ENCODE peak calls at places on chromosomes 12 and 14, in eight cellular contexts. I is pancreas, A is breast epithelium, D is heart right ventricle, M is aorta, X is astrocyte, Y is colonic mucosa, U is RWPE2. L is an unnamed sample.

GRCh38 chr14:20460458-20461229 is 590 bp downstream of the PIP4P1 start:
- DNase-seq in M (no peak), X (no peak), Y (peak; percentile 79), I (peak; percentile 36), D (no peak), U (no peak), A (no peak), L (peak; percentile 32)

GRCh38 chr12:119406322-119406721 is 71.8 kb downstream of the CCDC60 start:
- DNase-seq in X (no peak), D (no peak), Y (no peak), A (no peak), U (no peak), M (no peak), I (no peak), L (no peak)

GRCh38 chr14:98210045-98210678 is 1061.8 kb downstream of the BCL11B start:
- DNase-seq in D (no peak), M (no peak), Y (no peak), A (no peak), I (no peak), U (no peak), X (no peak), L (no peak)

GRCh38 chr12:45088608-45089007 is 37.7 kb upstream of the DBX2 start:
- DNase-seq in Y (no peak), A (no peak), M (no peak), U (no peak), D (no peak), I (no peak), X (no peak), L (no peak)

GRCh38 chr12:43696154-43696553 is 62.4 kb downstream of the PUS7L start:
- DNase-seq in D (no peak), U (no peak), A (no peak), Y (no peak), X (no peak), M (no peak), I (no peak), L (no peak)

GRCh38 chr12:98532687-98533304 is 17.4 kb downstream of the TMPO start:
- DNase-seq in M (no peak), Y (no peak), X (no peak), U (no peak), D (no peak), I (no peak), A (no peak), L (peak; percentile 63)

GRCh38 chr14:100065942-100066574 is 836 bp downstream of the EVL start:
- DNase-seq in A (no peak), X (no peak), I (no peak), Y (peak; percentile 43), M (no peak), D (no peak), U (no peak), L (no peak)

GRCh38 chr14:73422515-73422914 is 35.8 kb downstream of the NUMB start:
- DNase-seq in Y (peak; percentile 25), I (no peak), A (no peak), M (no peak), D (no peak), X (no peak), U (no peak), L (no peak)

GRCh38 chr12:109836916-109837315 is 3.7 kb upstream of the TRPV4 start:
- DNase-seq in X (peak; percentile 29), U (no peak), D (no peak), I (no peak), A (no peak), Y (no peak), M (no peak), L (no peak)

GRCh38 chr12:96335270-96335669 is 65.0 kb downstream of the CDK17 start:
- DNase-seq in A (no peak), U (no peak), Y (no peak), I (no peak), X (no peak), D (no peak), M (no peak), L (no peak)

GRCh38 chr12:50948798-50949197 is 3.5 kb upstream of the HIGD1C start:
- DNase-seq in M (no peak), D (no peak), A (no peak), X (no peak), I (no peak), Y (no peak), U (no peak), L (no peak)

GRCh38 chr14:60090864-60091519 is 731 bp upstream of the PCNX4 start:
- DNase-seq in U (no peak), Y (peak; percentile 62), M (peak; percentile 52), D (peak; percentile 49), A (no peak), X (peak; percentile 71), I (peak; percentile 33), L (peak; percentile 49)

GRCh38 chr14:71362282-71362681 is 455.0 kb downstream of the PCNX1 start:
- DNase-seq in M (no peak), D (no peak), Y (no peak), A (no peak), X (no peak), U (no peak), I (no peak), L (no peak)

GRCh38 chr12:57451233-57451778 is 3.8 kb upstream of the INHBE start:
- DNase-seq in Y (no peak), I (no peak), M (no peak), U (no peak), X (no peak), D (no peak), A (no peak), L (no peak)

GRCh38 chr12:132851465-132851864 is 22.8 kb upstream of the GOLGA3 start:
- DNase-seq in X (no peak), D (no peak), M (no peak), I (no peak), A (no peak), U (no peak), Y (no peak), L (no peak)

GRCh38 chr12:132848521-132848920 is 19.9 kb upstream of the GOLGA3 start:
- DNase-seq in M (no peak), I (no peak), Y (no peak), U (no peak), A (no peak), D (no peak), X (no peak), L (no peak)

GRCh38 chr12:132853285-132854092 is 24.8 kb upstream of the GOLGA3 start:
- DNase-seq in D (no peak), U (no peak), I (no peak), X (no peak), Y (no peak), A (no peak), M (no peak), L (no peak)

GRCh38 chr12:132850291-132850690 is 21.6 kb upstream of the GOLGA3 start:
- DNase-seq in D (no peak), I (no peak), X (no peak), M (no peak), Y (no peak), A (no peak), U (no peak), L (no peak)

GRCh38 chr12:132852496-132852895 is 23.8 kb upstream of the GOLGA3 start:
- DNase-seq in A (no peak), I (no peak), U (no peak), D (no peak), Y (no peak), X (no peak), M (no peak), L (no peak)
- H3K36me3 ChIP-seq in A (peaks cover 4% of the 10 kb centered on the region), I (peaks cover 25% of the 10 kb centered on the region), U (peaks cover 47% of the 10 kb centered on the region), D (peaks cover 65% of the 10 kb centered on the region), Y (peaks cover 32% of the 10 kb centered on the region), X (peaks cover 25% of the 10 kb centered on the region), M (peaks cover 11% of the 10 kb centered on the region), L (no peaks in the 10 kb centered on the region)

GRCh38 chr14:50403433-50403832 is 6.8 kb upstream of the CDKL1 start:
- DNase-seq in A (no peak), M (no peak), X (no peak), U (no peak), Y (no peak), D (no peak), I (no peak), L (no peak)

GRCh38 chr14:50399251-50400032 is 2.8 kb upstream of the CDKL1 start:
- DNase-seq in X (peak; percentile 11), Y (peak; percentile 80), M (peak; percentile 53), D (no peak), I (no peak), A (no peak), U (no peak), L (no peak)

GRCh38 chr14:50402965-50403364 is 6.3 kb upstream of the CDKL1 start:
- DNase-seq in A (no peak), I (no peak), M (no peak), X (no peak), Y (no peak), U (no peak), D (no peak), L (no peak)

GRCh38 chr14:50397461-50398196 is 948 bp upstream of the CDKL1 start:
- DNase-seq in M (no peak), I (peak; percentile 29), Y (peak; percentile 54), A (no peak), U (no peak), X (no peak), D (no peak), L (peak; percentile 24)

DNA sequence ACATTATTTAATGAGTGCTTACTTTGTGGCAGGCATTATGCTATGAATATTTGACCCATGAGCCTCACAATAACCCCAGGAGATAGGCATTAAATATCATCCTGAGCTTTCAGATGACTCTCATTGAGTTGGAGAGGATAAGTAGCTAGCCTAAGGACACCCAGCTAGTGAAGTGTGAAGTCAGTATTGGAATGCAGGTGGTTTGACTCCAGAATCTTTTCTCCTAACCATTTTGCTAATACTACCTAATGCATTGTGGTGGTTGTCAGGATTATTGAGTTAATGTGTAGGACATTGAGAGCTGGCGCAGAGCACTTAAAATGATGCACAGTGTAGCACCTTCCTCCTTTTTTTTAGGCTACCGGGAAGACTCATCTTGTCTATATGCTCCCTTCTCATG is 3.8 kb upstream of the CDKL1 start:
- DNase-seq in Y (no peak), M (no peak), A (no peak), X (no peak), U (no peak), I (no peak), D (no peak), L (no peak)
- H3K36me3 ChIP-seq in Y (no peaks in the 10 kb centered on the region), M (no peaks in the 10 kb centered on the region), A (no peaks in the 10 kb centered on the region), X (no peaks in the 10 kb centered on the region), U (no peaks in the 10 kb centered on the region), I (no peaks in the 10 kb centered on the region), D (no peaks in the 10 kb centered on the region), L (no peaks in the 10 kb centered on the region)

DNA sequence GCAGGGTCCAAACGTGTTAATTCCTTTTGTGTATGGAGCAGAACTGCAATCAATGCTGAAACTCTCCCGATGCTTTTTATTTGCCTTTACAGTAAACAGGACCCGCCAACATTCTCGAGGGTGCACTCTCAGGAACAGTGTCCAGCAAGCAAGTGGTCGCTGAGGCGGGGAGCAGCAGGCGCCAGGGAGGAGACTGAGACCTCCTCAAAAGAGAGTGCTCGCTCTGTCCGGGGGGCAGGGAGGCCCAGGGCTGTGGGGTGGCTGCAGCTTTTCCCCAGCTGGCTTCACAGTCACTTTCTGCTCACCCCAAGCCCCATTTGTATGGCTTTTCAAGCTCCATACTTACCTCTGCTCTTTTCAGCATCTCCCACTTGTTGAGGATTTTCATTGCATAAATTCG is 49.2 kb downstream of the CDC42BPB start:
- DNase-seq in U (no peak), I (no peak), Y (no peak), D (no peak), X (no peak), A (peak; percentile 37), M (no peak), L (no peak)
- H3K36me3 ChIP-seq in U (peaks cover 70% of the 10 kb centered on the region), I (peaks cover 2% of the 10 kb centered on the region), Y (no peaks in the 10 kb centered on the region), D (no peaks in the 10 kb centered on the region), X (peaks cover 7% of the 10 kb centered on the region), A (no peaks in the 10 kb centered on the region), M (peaks cover 6% of the 10 kb centered on the region), L (peaks cover 19% of the 10 kb centered on the region)

GRCh38 chr12:55974308-55974724 is 438 bp downstream of the RAB5B start:
- DNase-seq in Y (peak; percentile 62), U (no peak), D (no peak), I (peak; percentile 66), A (peak; percentile 61), M (peak; percentile 75), X (peak; percentile 44), L (peak; percentile 29)
- H3K36me3 ChIP-seq in Y (no peaks in the 10 kb centered on the region), U (peaks cover 42% of the 10 kb centered on the region), D (no peaks in the 10 kb centered on the region), I (no peaks in the 10 kb centered on the region), A (no peaks in the 10 kb centered on the region), M (no peaks in the 10 kb centered on the region), X (peaks cover 5% of the 10 kb centered on the region), L (peaks cover 23% of the 10 kb centered on the region)